ENCODE peak calls at places on chromosomes 5 and 9, in nine cellular contexts. P is uterus, O is fibroblast of lung, H is breast epithelium, X is DND-41, J is Peyer's patch, D is astrocyte, M is cardiac muscle cell, S is transverse colon. L is an unnamed sample.

GRCh38 chr9:73091909-73092308 is 59.8 kb upstream of the ANXA1 start:
- DNase-seq in H (no peak), S (no peak), J (no peak), M (no peak), D (no peak), X (no peak), O (no peak), P (no peak), L (no peak)

GRCh38 chr5:121988443-121988842 is 26.7 kb downstream of the SRFBP1 start:
- DNase-seq in X (no peak), H (no peak), J (no peak), M (no peak), O (no peak), D (no peak), S (no peak), P (no peak), L (no peak)

GRCh38 chr5:135735831-135736230 is 98.6 kb upstream of the SLC25A48 start:
- DNase-seq in S (no peak), J (no peak), X (no peak), M (no peak), D (no peak), P (no peak), H (no peak), O (no peak), L (no peak)

GRCh38 chr5:84623034-84623433 is 238.4 kb upstream of the EDIL3 start:
- DNase-seq in J (no peak), O (peak; percentile 8), M (no peak), H (no peak), X (peak; percentile 38), P (no peak), D (peak; percentile 9), S (no peak), L (no peak)

GRCh38 chr5:145943674-145944121 is 7.3 kb downstream of the SH3RF2 start:
- DNase-seq in O (peak; percentile 55), H (peak; percentile 33), S (peak; percentile 44), P (no peak), X (no peak), J (peak; percentile 69), D (no peak), M (peak; percentile 74), L (no peak)

GRCh38 chr5:138110266-138110963 is 26.6 kb downstream of the WNT8A start:
- DNase-seq in S (no peak), M (no peak), X (no peak), D (peak; percentile 30), H (no peak), P (no peak), J (no peak), O (peak; percentile 31), L (no peak)

GRCh38 chr9:114061292-114061691 is 16.8 kb downstream of the AMBP start:
- DNase-seq in M (no peak), P (no peak), H (peak; percentile 7), O (no peak), J (no peak), D (no peak), X (no peak), S (no peak), L (no peak)

GRCh38 chr9:107989544-107989943 is 500.0 kb upstream of the KLF4 start:
- DNase-seq in M (peak; percentile 78), P (peak; percentile 55), X (no peak), H (no peak), S (no peak), D (no peak), O (no peak), J (no peak), L (no peak)

GRCh38 chr5:90534922-90535321 is 5.5 kb upstream of the LYSMD3 start:
- DNase-seq in X (no peak), H (no peak), J (no peak), O (no peak), D (no peak), P (no peak), M (no peak), S (no peak), L (no peak)

GRCh38 chr9:86909388-86909787 is 37.9 kb downstream of the GAS1 start:
- DNase-seq in M (peak; percentile 67), S (no peak), J (no peak), X (no peak), P (no peak), O (peak; percentile 26), H (no peak), D (no peak), L (no peak)

GRCh38 chr9:27566118-27566517 is 7.2 kb downstream of the C9orf72 start:
- DNase-seq in H (no peak), J (no peak), S (no peak), O (no peak), P (no peak), X (no peak), D (no peak), M (peak; percentile 18), L (no peak)

GRCh38 chr9:114677418-114677817 is 4.6 kb downstream of the TEX48 start:
- DNase-seq in H (no peak), S (peak; percentile 18), X (peak; percentile 33), O (peak; percentile 100), M (peak; percentile 98), D (peak; percentile 100), J (no peak), P (peak; percentile 50), L (no peak)

DNA sequence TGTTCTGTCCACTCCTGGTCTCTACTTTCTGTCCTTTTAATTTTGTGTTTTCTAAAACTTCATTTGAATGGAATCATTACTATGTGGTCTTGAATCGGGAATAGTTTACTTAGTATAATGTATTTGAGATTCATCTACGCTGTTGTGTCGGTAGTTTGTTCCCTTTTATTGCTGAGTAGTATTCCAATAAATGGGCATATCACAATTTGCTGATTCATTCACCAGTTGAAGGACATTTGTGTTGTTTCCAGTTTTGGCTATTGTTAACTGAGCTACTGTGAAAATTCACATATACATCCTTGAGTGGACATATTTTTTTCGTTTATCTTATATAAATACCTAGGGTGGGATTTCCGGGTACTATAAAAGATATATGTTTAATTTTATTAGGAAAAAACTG is 19.5 kb upstream of the PPARGC1B start:
- DNase-seq in X (no peak), J (no peak), O (no peak), D (no peak), M (no peak), P (no peak), H (no peak), S (no peak), L (no peak)
- H3K27me3 ChIP-seq in X (peaks cover 16% of the 10 kb centered on the region), J (no peaks in the 10 kb centered on the region), O (peaks cover 27% of the 10 kb centered on the region), D (peaks cover 43% of the 10 kb centered on the region), M (peaks cover 3% of the 10 kb centered on the region), P (no peaks in the 10 kb centered on the region), H (no peaks in the 10 kb centered on the region), S (no peaks in the 10 kb centered on the region), L (no peaks in the 10 kb centered on the region)

GRCh38 chr9:88168564-88168963 is 30.3 kb upstream of the SPATA31C2 start:
- DNase-seq in S (no peak), X (no peak), O (no peak), J (no peak), D (no peak), M (no peak), H (no peak), P (no peak), L (no peak)

GRCh38 chr9:88177343-88177742 is 39.1 kb upstream of the SPATA31C2 start:
- DNase-seq in D (no peak), H (no peak), J (no peak), M (no peak), X (no peak), P (no peak), O (no peak), S (no peak), L (no peak)

GRCh38 chr9:88174324-88174723 is 36.0 kb upstream of the SPATA31C2 start:
- DNase-seq in H (no peak), M (no peak), O (no peak), P (no peak), X (no peak), J (no peak), S (no peak), D (no peak), L (no peak)

GRCh38 chr9:88169700-88170099 is 31.4 kb upstream of the SPATA31C2 start:
- DNase-seq in D (no peak), S (no peak), O (no peak), M (no peak), X (no peak), P (no peak), H (no peak), J (no peak), L (no peak)

GRCh38 chr9:88173378-88173999 is 35.2 kb upstream of the SPATA31C2 start:
- DNase-seq in M (peak; percentile 85), H (no peak), D (peak; percentile 51), J (peak; percentile 60), O (peak; percentile 72), S (peak; percentile 20), X (peak; percentile 62), P (no peak), L (peak; percentile 14)
- TF ChIP-seq CTCF in M (peak; percentile 89), H (peak; percentile 19), D (peak; percentile 73), J (peak; percentile 46), O (peak; percentile 69), S (peak; percentile 30), X (peak; percentile 74), P (peak; percentile 10), L (peak; percentile 76)

GRCh38 chr5:93589812-93590215 is 6.8 kb downstream of the NR2F1 start:
- DNase-seq in P (no peak), S (no peak), O (peak; percentile 56), M (no peak), D (no peak), J (no peak), X (no peak), H (no peak), L (no peak)

GRCh38 chr5:93589348-93589662 is 6.3 kb downstream of the NR2F1 start:
- DNase-seq in D (no peak), S (no peak), H (no peak), P (no peak), X (no peak), O (no peak), J (no peak), M (no peak), L (no peak)

GRCh38 chr5:93588586-93589347 is 5.7 kb downstream of the NR2F1 start:
- DNase-seq in H (no peak), M (peak; percentile 48), P (no peak), O (peak; percentile 70), S (no peak), D (no peak), X (no peak), J (no peak), L (no peak)

GRCh38 chr5:93591323-93591945 is 8.4 kb downstream of the NR2F1 start:
- DNase-seq in J (no peak), P (no peak), M (no peak), H (no peak), X (no peak), D (no peak), S (no peak), O (no peak), L (no peak)

DNA sequence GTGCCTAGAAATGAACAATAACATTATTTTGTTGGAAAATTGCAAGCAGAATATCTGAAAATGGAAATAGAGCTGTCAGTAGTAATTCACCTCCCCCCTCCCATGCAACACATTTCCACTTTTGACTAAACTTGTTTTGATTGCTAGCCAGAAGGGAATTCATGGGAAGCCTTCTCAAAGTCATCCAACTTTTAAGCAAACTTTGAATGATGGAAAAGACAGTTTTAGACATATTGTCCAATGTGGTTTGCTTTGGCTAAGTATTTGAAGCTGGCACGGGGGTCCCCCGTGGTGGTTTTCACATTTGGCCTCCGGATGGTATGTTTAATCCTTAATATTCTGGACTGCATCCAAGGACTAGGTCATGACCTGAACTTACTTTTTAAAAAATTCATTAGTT is 7.5 kb downstream of the NR2F1 start:
- DNase-seq in M (peak; percentile 34), H (no peak), D (no peak), X (no peak), S (no peak), J (no peak), P (no peak), O (peak; percentile 66), L (no peak)
- H3K27me3 ChIP-seq in M (peaks cover 100% of the 10 kb centered on the region), H (no peaks in the 10 kb centered on the region), D (no peaks in the 10 kb centered on the region), X (peaks cover 6% of the 10 kb centered on the region), S (peaks cover 96% of the 10 kb centered on the region), J (peaks cover 11% of the 10 kb centered on the region), P (no peaks in the 10 kb centered on the region), O (no peaks in the 10 kb centered on the region), L (peaks cover 1% of the 10 kb centered on the region)

GRCh38 chr5:32753051-32753450 is 41.9 kb downstream of the NPR3 start:
- DNase-seq in H (no peak), J (no peak), P (no peak), S (no peak), X (no peak), M (peak; percentile 38), O (peak; percentile 66), D (peak; percentile 56), L (no peak)
- TF ChIP-seq CTCF in H (no peak), J (no peak), P (no peak), S (no peak), X (no peak), M (no peak), O (no peak), D (no peak), L (no peak)

L was measured in GM06990.